ENCODE peak calls at places on chromosomes 13 and 19, in nine cellular contexts. W is stomach, Z is transverse colon, I is esophagus muscularis mucosa, J is K562, P is upper lobe of left lung, K is HepG2, E is H1, B is suprapubic skin. Q is an unnamed sample. For H3K27me3, the result is how much of the 10 kb centered on the place peaks cover.

GRCh38 chr19:29964171-29964570 is 22.1 kb downstream of the URI1 start:
- DNase-seq in J (no peak), I (no peak), B (no peak), W (no peak), Z (no peak), P (no peak), K (no peak), E (no peak), Q (no peak)

GRCh38 chr19:6181119-6181518 is 45.7 kb downstream of the ACSBG2 start:
- DNase-seq in J (no peak), K (no peak), P (no peak), B (no peak), Z (no peak), I (no peak), W (no peak), E (no peak), Q (no peak)

GRCh38 chr19:46717034-46717715 is at the start of gene PRKD2:
- DNase-seq in E (peak), K (peak), P (peak), W (peak), B (peak), J (peak), Z (peak), I (peak), Q (peak)

GRCh38 chr13:107866666-107867623 is 348.4 kb downstream of the LIG4 start:
- DNase-seq in W (no peak), E (peak), J (peak), K (no peak), P (peak), Z (no peak), B (no peak), I (no peak), Q (no peak)

GRCh38 chr19:8738377-8738776 is 16.9 kb downstream of the OR2Z1 start:
- DNase-seq in J (no peak), Z (no peak), I (no peak), P (no peak), W (no peak), E (no peak), K (no peak), B (no peak), Q (no peak)

GRCh38 chr13:98014766-98015165 is 61.3 kb downstream of the IPO5 start:
- DNase-seq in J (no peak), P (no peak), I (no peak), K (no peak), W (no peak), B (no peak), Z (no peak), E (no peak), Q (no peak)

GRCh38 chr19:50046649-50047503 is 21.1 kb downstream of the ZNF473 start:
- DNase-seq in I (no peak), E (peak), B (peak), W (peak), Z (peak), P (no peak), J (peak), K (peak), Q (peak)

GRCh38 chr13:97018029-97018819 is 23.9 kb upstream of the OXGR1 start:
- DNase-seq in I (no peak), B (no peak), J (peak), Z (peak), K (peak), E (peak), W (no peak), P (no peak), Q (no peak)

GRCh38 chr19:5181331-5181730 is 159.3 kb downstream of the PTPRS start:
- DNase-seq in Z (no peak), I (no peak), E (no peak), K (no peak), P (no peak), W (no peak), J (no peak), B (no peak), Q (no peak)

GRCh38 chr19:35344511-35345031 is 3.1 kb upstream of the FFAR1 start:
- DNase-seq in E (peak), Z (no peak), P (no peak), B (peak), I (peak), K (no peak), W (no peak), J (no peak), Q (peak)

GRCh38 chr13:36548129-36548528 is 115.8 kb downstream of the CCNA1 start:
- DNase-seq in K (no peak), J (no peak), W (no peak), P (no peak), I (no peak), Z (no peak), B (no peak), E (no peak), Q (no peak)

GRCh38 chr19:56942749-56943148 is 102.2 kb upstream of the PEG3 start:
- DNase-seq in Z (peak), P (peak), B (peak), W (peak), K (no peak), I (no peak), E (no peak), J (peak), Q (peak)

GRCh38 chr13:40485611-40486517 is 180.6 kb downstream of the FOXO1 start:
- DNase-seq in W (no peak), J (no peak), I (no peak), Z (no peak), B (no peak), P (no peak), K (no peak), E (no peak), Q (no peak)

GRCh38 chr19:35986664-35987570 is 8.1 kb upstream of the SDHAF1 start:
- DNase-seq in J (no peak), Z (peak), I (no peak), K (no peak), B (no peak), P (peak), W (no peak), E (peak), Q (no peak)

GRCh38 chr19:33902802-33903488 is 106.3 kb downstream of the KCTD15 start:
- DNase-seq in J (peak), E (no peak), B (no peak), K (no peak), W (no peak), I (no peak), Z (no peak), P (no peak), Q (no peak)

GRCh38 chr19:8640402-8641004 is 10.1 kb downstream of the NFILZ start:
- DNase-seq in I (no peak), K (peak), B (peak), J (no peak), W (peak), Z (peak), E (no peak), P (no peak), Q (peak)

GRCh38 chr19:15421726-15422260 is 3.0 kb upstream of the AKAP8L start:
- DNase-seq in B (no peak), Z (no peak), J (no peak), P (peak), K (no peak), W (peak), I (no peak), E (no peak), Q (no peak)

GRCh38 chr13:27043013-27043412 is 128.6 kb downstream of the USP12 start:
- DNase-seq in E (peak), P (no peak), I (no peak), B (no peak), Z (no peak), J (no peak), K (peak), W (peak), Q (peak)

GRCh38 chr19:2332341-2333026 is 4.0 kb downstream of the SPPL2B start:
- DNase-seq in K (no peak), W (no peak), Z (peak), P (no peak), B (no peak), J (no peak), I (no peak), E (no peak), Q (no peak)

GRCh38 chr19:43439183-43440063 is 24.7 kb downstream of the TEX101 start:
- DNase-seq in K (peak), I (no peak), W (no peak), B (no peak), E (no peak), P (no peak), J (no peak), Z (no peak), Q (no peak)

GRCh38 chr19:2867025-2867991 is at the start of gene ZNF556:
- DNase-seq in B (no peak), Z (no peak), P (peak), E (no peak), K (peak), J (peak), I (no peak), W (no peak), Q (no peak)

GRCh38 chr13:30463820-30464495 is 1.8 kb downstream of the HMGB1 start:
- DNase-seq in J (peak), B (no peak), I (peak), P (no peak), K (peak), E (no peak), Z (peak), W (peak), Q (peak)

DNA sequence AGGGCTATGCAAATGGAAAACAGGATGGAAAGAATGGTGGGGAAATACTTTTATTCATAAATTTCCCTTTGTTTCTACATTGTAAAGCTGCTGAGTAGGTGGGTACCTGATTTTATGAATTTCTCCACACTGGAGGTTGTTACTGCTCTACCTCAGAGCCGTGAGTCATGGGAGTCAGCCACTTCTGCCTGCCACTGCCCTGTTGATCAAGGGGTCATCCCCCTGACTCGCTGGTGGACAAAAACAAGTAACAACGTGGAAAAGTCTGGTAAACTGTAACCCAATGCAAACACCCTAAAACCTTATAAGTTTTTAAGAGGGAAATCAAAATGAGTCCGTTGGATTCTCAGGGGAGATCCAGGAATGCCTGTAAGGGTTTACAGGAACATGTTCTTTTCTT is 329.5 kb downstream of the ATP8A2 start:
- DNase-seq in I (no peak), W (no peak), B (no peak), E (no peak), J (no peak), P (no peak), Z (no peak), K (no peak), Q (no peak)
- TF ChIP-seq POLR2AphosphoS5 in I (no peak), W (no peak), B (no peak), E (no peak), J (no peak), P (no peak), Z (no peak), K (no peak), Q (no peak)

GRCh38 chr13:89831157-89831556 is 1516.3 kb upstream of the MIR17HG start:
- DNase-seq in P (no peak), I (no peak), Z (no peak), J (no peak), B (no peak), E (no peak), K (no peak), W (no peak), Q (no peak)

GRCh38 chr13:89822467-89822866 is 1525.0 kb upstream of the MIR17HG start:
- DNase-seq in E (no peak), W (no peak), J (no peak), I (no peak), Z (no peak), B (no peak), P (no peak), K (no peak), Q (no peak)

GRCh38 chr13:89832827-89833226 is 1514.7 kb upstream of the MIR17HG start:
- DNase-seq in Z (no peak), W (no peak), P (no peak), I (no peak), K (no peak), E (no peak), B (no peak), J (no peak), Q (no peak)

DNA sequence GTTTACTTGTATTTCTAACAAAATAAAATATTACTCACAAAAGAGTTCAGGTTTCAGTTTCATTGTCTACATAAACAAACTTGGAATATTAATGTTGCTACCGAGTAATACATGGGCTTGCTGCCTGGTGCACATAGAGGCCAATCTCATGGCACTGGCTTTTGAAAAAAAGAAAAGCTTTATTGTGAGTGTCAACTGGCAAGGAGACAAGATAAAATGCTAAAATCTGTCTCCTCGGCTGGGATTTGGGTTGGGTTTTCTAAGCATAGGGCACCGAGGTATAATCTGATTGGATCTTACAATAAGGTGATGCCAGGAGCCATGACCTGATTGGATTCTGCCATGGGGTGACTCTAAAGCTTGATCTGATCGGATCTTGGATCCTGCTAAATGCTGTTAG is 1519.9 kb upstream of the MIR17HG start:
- DNase-seq in P (no peak), E (no peak), J (no peak), B (no peak), Z (no peak), I (no peak), K (no peak), W (no peak), Q (no peak)
- TF ChIP-seq EP300 in P (no peak), E (no peak), J (no peak), B (no peak), Z (no peak), I (no peak), K (no peak), W (no peak), Q (no peak)

GRCh38 chr13:45849408-45849807 is 2.1 kb downstream of the SIAH3 start:
- DNase-seq in P (no peak), J (no peak), I (no peak), K (no peak), Z (no peak), W (no peak), E (no peak), B (no peak), Q (no peak)

GRCh38 chr13:45846681-45847080 is 4.9 kb downstream of the SIAH3 start:
- DNase-seq in W (no peak), P (no peak), J (no peak), K (no peak), Z (no peak), E (no peak), I (no peak), B (no peak), Q (no peak)

GRCh38 chr13:45847554-45848224 is 3.9 kb downstream of the SIAH3 start:
- DNase-seq in J (no peak), E (no peak), W (peak), Z (peak), K (no peak), P (peak), B (no peak), I (no peak), Q (peak)

GRCh38 chr13:45851171-45851889 is at the start of gene SIAH3:
- DNase-seq in Z (no peak), P (peak), I (no peak), J (no peak), K (no peak), W (no peak), E (peak), B (no peak), Q (no peak)

DNA sequence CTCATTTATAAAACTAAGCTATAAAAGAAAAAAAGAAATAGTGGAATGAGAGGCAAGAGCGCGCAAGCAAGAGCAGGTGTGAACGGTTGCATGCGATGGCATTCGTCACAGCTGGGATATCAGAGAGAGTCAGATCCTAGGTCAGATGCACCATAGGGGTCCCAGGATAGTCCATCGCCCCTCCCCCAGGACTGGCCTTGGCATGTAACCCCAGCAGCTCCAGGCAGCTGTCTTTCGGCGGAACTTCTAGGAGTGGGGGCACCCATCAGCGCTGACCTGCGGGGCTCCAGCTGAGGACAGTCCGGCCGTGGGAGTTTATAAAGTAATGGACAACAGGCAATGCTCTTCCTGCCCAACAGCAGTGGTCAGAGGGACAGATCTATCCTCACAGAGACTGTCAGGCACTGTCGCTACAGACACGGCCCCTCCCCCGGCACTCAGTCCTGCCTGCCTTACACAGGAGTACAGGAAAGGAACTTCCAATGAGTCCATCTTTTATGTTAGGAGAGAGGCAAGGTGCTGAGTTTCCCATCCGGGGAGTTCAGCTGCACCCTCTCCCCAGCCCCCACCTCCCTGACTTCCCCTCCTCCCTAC is 1.4 kb downstream of the SIAH3 start:
- DNase-seq in J (no peak), B (no peak), P (peak), I (no peak), Z (no peak), W (no peak), E (peak), K (no peak), Q (no peak)
- H3K27me3 ChIP-seq in J (under half), B (half or more), P (under half), I (under half), Z (half or more), W (under half), E (under half), K (under half), Q (under half)

GRCh38 chr13:29456419-29456818 is 139.1 kb downstream of the SLC7A1 start:
- DNase-seq in E (no peak), K (no peak), W (no peak), Z (no peak), P (no peak), I (no peak), J (peak), B (no peak), Q (no peak)

GRCh38 chr13:29459818-29460335 is 135.6 kb downstream of the SLC7A1 start:
- DNase-seq in W (no peak), B (no peak), Z (no peak), P (no peak), E (no peak), I (no peak), K (no peak), J (no peak), Q (no peak)

GRCh38 chr13:29454931-29455481 is 140.5 kb downstream of the SLC7A1 start:
- DNase-seq in Z (no peak), P (no peak), J (peak), E (peak), K (peak), W (no peak), I (peak), B (no peak), Q (no peak)

GRCh38 chr13:29458419-29458818 is 137.1 kb downstream of the SLC7A1 start:
- DNase-seq in J (no peak), Z (no peak), B (no peak), P (no peak), K (no peak), W (no peak), E (no peak), I (no peak), Q (no peak)

DNA sequence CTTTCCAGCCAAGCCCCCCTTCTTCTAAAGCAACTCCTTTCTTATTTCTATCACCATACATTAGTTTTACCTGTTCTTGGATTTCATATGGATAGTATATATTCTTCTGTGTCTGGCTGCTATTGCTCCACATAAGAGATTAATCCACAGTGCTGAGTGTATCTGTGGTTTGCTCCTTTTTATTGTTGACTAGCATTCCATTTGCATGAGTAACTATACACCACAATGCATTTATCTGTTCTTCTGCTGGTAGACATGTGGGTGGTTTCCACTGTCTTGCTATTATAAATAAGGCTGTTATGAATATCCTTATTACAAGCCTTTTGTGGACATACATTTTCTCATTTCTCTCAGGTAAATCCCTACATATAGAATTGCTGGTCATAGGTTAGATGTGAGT is 138.2 kb downstream of the SLC7A1 start:
- DNase-seq in K (no peak), I (no peak), J (no peak), P (no peak), E (no peak), B (no peak), Z (no peak), W (no peak), Q (no peak)
- TF ChIP-seq POLR2AphosphoS5 in K (no peak), I (no peak), J (no peak), P (no peak), E (no peak), B (no peak), Z (no peak), W (no peak), Q (no peak)

GRCh38 chr19:38737921-38738731 is 6.1 kb downstream of the CAPN12 start:
- DNase-seq in B (no peak), W (no peak), K (no peak), E (no peak), P (peak), I (no peak), J (no peak), Z (no peak), Q (peak)

GRCh38 chr19:38735257-38735686 is 9.0 kb downstream of the CAPN12 start:
- DNase-seq in Z (peak), J (peak), B (no peak), W (peak), P (peak), I (no peak), K (no peak), E (peak), Q (peak)

GRCh38 chr19:38736036-38736412 is 8.2 kb downstream of the CAPN12 start:
- DNase-seq in I (no peak), K (no peak), B (no peak), P (peak), Z (peak), E (peak), J (peak), W (peak), Q (peak)

GRCh38 chr19:38737297-38737865 is 6.9 kb downstream of the CAPN12 start:
- DNase-seq in K (no peak), P (peak), Z (no peak), I (no peak), B (no peak), W (no peak), E (no peak), J (no peak), Q (no peak)

GRCh38 chr19:38736413-38737280 is 7.6 kb downstream of the CAPN12 start:
- DNase-seq in Z (peak), E (peak), I (no peak), B (peak), W (peak), J (peak), K (no peak), P (peak), Q (peak)
- TF ChIP-seq EP300 in Z (no peak), E (no peak), I (no peak), B (no peak), W (no peak), J (no peak), K (no peak), P (no peak), Q (no peak)

GRCh38 chr13:75473472-75473871 is 8.5 kb downstream of the TBC1D4 start:
- DNase-seq in B (no peak), I (no peak), W (no peak), E (no peak), J (no peak), K (no peak), Z (no peak), P (no peak), Q (no peak)

GRCh38 chr13:75470676-75471075 is 11.3 kb downstream of the TBC1D4 start:
- DNase-seq in Z (no peak), E (no peak), K (no peak), P (no peak), B (no peak), I (no peak), J (no peak), W (no peak), Q (no peak)

GRCh38 chr13:75478659-75479058 is 3.3 kb downstream of the TBC1D4 start:
- DNase-seq in K (peak), Z (no peak), B (no peak), J (no peak), I (no peak), E (no peak), W (no peak), P (no peak), Q (no peak)

GRCh38 chr13:75479102-75479501 is 2.9 kb downstream of the TBC1D4 start:
- DNase-seq in Z (no peak), K (no peak), W (no peak), E (no peak), I (no peak), J (no peak), P (no peak), B (no peak), Q (no peak)

DNA sequence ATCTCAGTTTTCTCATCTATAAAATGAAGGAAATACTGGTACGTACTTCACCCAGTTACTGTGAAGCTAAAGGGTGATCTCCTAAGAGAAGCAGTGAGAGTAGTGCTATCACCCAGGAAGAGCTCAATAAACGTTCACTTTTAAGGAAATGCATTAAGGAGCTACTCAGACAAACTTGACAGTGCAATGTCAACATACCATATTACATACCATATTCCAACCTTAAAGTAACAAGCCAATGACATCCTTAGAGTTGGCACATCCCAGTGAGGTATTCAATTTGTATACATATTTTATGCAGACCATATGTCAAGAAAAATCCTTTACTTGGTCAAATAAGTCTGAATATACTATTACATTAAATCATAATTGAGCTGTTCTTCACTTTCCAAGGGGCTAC is 7.0 kb downstream of the TBC1D4 start:
- DNase-seq in Z (no peak), P (no peak), B (no peak), K (no peak), I (no peak), E (no peak), W (no peak), J (no peak), Q (no peak)
- H3K27me3 ChIP-seq in Z (under half), P (under half), B (under half), K (under half), I (under half), E (under half), W (under half), J (under half), Q (under half)